ENCODE peak calls at places on chromosomes 1 and 21, in ten cellular contexts. Q is ACHN, A is nucleus accumbens, X is iPS-NIHi11, Y is NCI-H510A treated with DMSO at 0.1 percent for 48 hours, V is pons, D is A549, H is DMS53, G is NCI-H2171 treated with DMSO at 0.1 percent for 48 hours, S is occipital lobe. R is an unnamed sample.

GRCh38 chr1:56634981-56635380 is 10.1 kb upstream of the PRKAA2 start:
- DNase-seq in S (no peak), X (no peak), D (no peak), A (no peak), Q (no peak), G (no peak), H (no peak), V (no peak), Y (no peak), R (no peak)

GRCh38 chr1:4010284-4010683 is 110.2 kb upstream of the C1orf174 start:
- DNase-seq in V (no peak), X (no peak), A (no peak), Q (no peak), S (no peak), G (no peak), D (no peak), H (no peak), Y (no peak), R (no peak)

GRCh38 chr1:175632667-175633066 is 110.7 kb downstream of the TNR start:
- DNase-seq in Y (no peak), G (no peak), A (no peak), H (no peak), X (no peak), V (no peak), Q (no peak), S (no peak), D (no peak), R (no peak)

GRCh38 chr21:33419538-33420123 is 16.4 kb downstream of the IFNGR2 start:
- DNase-seq in Y (no peak), Q (peak; percentile 6), X (no peak), V (no peak), D (peak; percentile 62), S (no peak), H (no peak), G (no peak), A (no peak), R (peak; percentile 45)

GRCh38 chr21:33367309-33367973 is 35.8 kb upstream of the IFNGR2 start:
- DNase-seq in X (no peak), Q (no peak), G (peak; percentile 49), S (no peak), H (peak; percentile 29), V (no peak), D (no peak), Y (no peak), A (no peak), R (no peak)

GRCh38 chr1:33099290-33100118 is 18.6 kb downstream of the AZIN2 start:
- DNase-seq in D (no peak), Y (no peak), X (peak; percentile 49), S (no peak), H (no peak), Q (peak; percentile 99), V (no peak), A (no peak), G (no peak), R (peak; percentile 76)

GRCh38 chr1:62852253-62852652 is 68.3 kb downstream of the ATG4C start:
- DNase-seq in G (no peak), H (no peak), X (no peak), S (no peak), A (no peak), Y (no peak), V (no peak), D (no peak), Q (no peak), R (no peak)

GRCh38 chr1:170321113-170321512 is 175.4 kb downstream of the NTMT2 start:
- DNase-seq in H (no peak), A (no peak), Q (no peak), Y (no peak), D (no peak), G (no peak), V (no peak), S (no peak), X (no peak), R (no peak)

GRCh38 chr1:166164995-166165660 is 1.7 kb downstream of the FAM78B start:
- DNase-seq in A (peak; percentile 46), G (peak; percentile 51), V (no peak), Q (peak; percentile 66), X (peak; percentile 76), H (peak; percentile 72), Y (peak; percentile 9), D (peak; percentile 69), S (peak; percentile 42), R (no peak)

GRCh38 chr1:221228594-221228993 is 349.4 kb downstream of the HLX start:
- DNase-seq in X (peak; percentile 28), D (no peak), Y (peak; percentile 45), A (no peak), V (no peak), S (no peak), H (no peak), Q (no peak), G (no peak), R (no peak)

R was measured in HT-29.